ENCODE peak calls at places on chromosomes 13 and 19, in six cellular contexts. Y, Z, G, S, B and J are unnamed samples.

GRCh38 chr13:32528358-32528757 is 10.2 kb downstream of the N4BP2L2 start:
- DNase-seq in Y (no peak), Z (peak), G (no peak), S (no peak), B (no peak), J (no peak)

GRCh38 chr13:41802684-41803554 is 158.0 kb downstream of the VWA8 start:
- DNase-seq in Y (no peak), Z (peak), G (no peak), S (no peak), B (no peak), J (no peak)

GRCh38 chr13:28320884-28321574 is 173.9 kb downstream of the FLT1 start:
- DNase-seq in Y (no peak), Z (no peak), G (no peak), S (no peak), B (no peak), J (no peak)

GRCh38 chr19:19485161-19485997 is 30.0 kb downstream of the TSSK6 start:
- DNase-seq in Y (no peak), Z (peak), G (no peak), S (peak), B (no peak), J (no peak)

GRCh38 chr19:29510701-29511265 is 15.0 kb upstream of the VSTM2B start:
- DNase-seq in Y (no peak), Z (no peak), G (peak), S (no peak), B (no peak), J (no peak)

GRCh38 chr19:10189631-10190425 is 4.9 kb downstream of the DNMT1 start:
- DNase-seq in Y (no peak), Z (no peak), G (no peak), S (no peak), B (no peak), J (no peak)

GRCh38 chr13:84760956-84761355 is 878.7 kb upstream of the SLITRK1 start:
- DNase-seq in Y (no peak), Z (no peak), G (no peak), S (no peak), B (no peak), J (no peak)

GRCh38 chr13:114211446-114211845 is 23.3 kb upstream of the CDC16 start:
- DNase-seq in Y (no peak), Z (no peak), G (no peak), S (no peak), B (no peak), J (no peak)

GRCh38 chr13:80306573-80306972 is 34.4 kb downstream of the SPRY2 start:
- DNase-seq in Y (no peak), Z (no peak), G (no peak), S (no peak), B (no peak), J (no peak)

GRCh38 chr19:41154060-41154459 is 39.0 kb upstream of the CYP2S1 start:
- DNase-seq in Y (no peak), Z (no peak), G (no peak), S (no peak), B (no peak), J (no peak)

GRCh38 chr13:110593430-110594130 is 21.8 kb upstream of the NAXD start:
- DNase-seq in Y (peak), Z (peak), G (peak), S (no peak), B (no peak), J (no peak)

GRCh38 chr13:29888306-29888705 is 37.9 kb upstream of the UBL3 start:
- DNase-seq in Y (no peak), Z (no peak), G (no peak), S (no peak), B (no peak), J (no peak)

GRCh38 chr13:83881917-83882625 is at the start of gene SLITRK1:
- DNase-seq in Y (peak), Z (peak), G (peak), S (no peak), B (peak), J (peak)

GRCh38 chr19:29088761-29089160 is 124.2 kb downstream of the UQCRFS1 start:
- DNase-seq in Y (no peak), Z (no peak), G (no peak), S (no peak), B (no peak), J (no peak)

GRCh38 chr19:55486971-55487883 is 1.0 kb upstream of the SSC5D start:
- DNase-seq in Y (no peak), Z (peak), G (no peak), S (peak), B (no peak), J (peak)

GRCh38 chr13:101059803-101060202 is 356.5 kb downstream of the NALCN start:
- DNase-seq in Y (no peak), Z (no peak), G (no peak), S (no peak), B (no peak), J (no peak)

GRCh38 chr19:43432866-43433673 is 18.4 kb downstream of the TEX101 start:
- DNase-seq in Y (peak), Z (peak), G (peak), S (peak), B (peak), J (no peak)

DNA sequence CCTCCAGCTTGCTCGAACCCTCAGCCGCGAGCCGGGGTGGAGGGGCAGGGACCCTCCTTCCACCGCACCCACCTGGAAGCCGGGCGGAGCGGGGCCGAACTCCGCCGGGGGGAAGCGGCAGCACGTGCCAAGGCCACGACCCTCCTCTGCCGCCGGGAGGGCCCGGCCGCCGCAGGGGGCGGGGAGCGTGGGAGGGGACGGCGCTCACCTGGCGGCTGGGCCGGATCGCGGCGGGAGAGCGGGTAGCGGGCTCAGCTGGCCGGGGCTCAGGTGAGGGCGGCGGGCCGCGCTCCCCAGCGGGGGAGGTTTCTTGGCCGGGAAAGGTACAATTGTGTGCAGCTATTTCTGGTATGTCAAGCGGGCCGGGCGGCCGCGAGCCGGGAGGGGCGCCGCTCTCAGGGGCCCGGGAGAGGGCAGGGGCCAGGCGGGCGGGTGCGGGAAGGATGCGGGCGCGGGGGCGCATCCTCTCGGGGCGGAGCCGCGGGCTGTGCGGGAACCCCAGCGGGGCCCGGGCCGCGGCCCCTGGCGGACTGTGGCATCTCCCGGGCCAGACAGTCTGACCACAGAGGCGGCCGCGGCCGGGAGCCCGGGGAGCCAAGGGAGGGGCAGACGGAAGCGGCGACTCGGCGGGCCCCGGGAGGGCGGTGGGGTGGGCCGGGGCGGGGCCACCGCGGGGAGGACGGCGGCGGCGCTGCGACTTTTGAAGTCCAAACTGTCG is at the start of gene LMO7:
- DNase-seq in Y (peak), Z (peak), G (peak), S (peak), B (peak), J (peak)
- TF ChIP-seq CTCF in Y (no peak), Z (no peak), G (no peak), S (no peak), B (no peak), J (no peak)

GRCh38 chr13:59229861-59230260 is 933.9 kb downstream of the DIAPH3 start:
- DNase-seq in Y (peak), Z (no peak), G (no peak), S (peak), B (no peak), J (no peak)

GRCh38 chr13:59230484-59231264 is 933.1 kb downstream of the DIAPH3 start:
- DNase-seq in Y (no peak), Z (no peak), G (no peak), S (no peak), B (no peak), J (no peak)

GRCh38 chr13:59229401-59229800 is 934.3 kb downstream of the DIAPH3 start:
- DNase-seq in Y (no peak), Z (no peak), G (no peak), S (no peak), B (no peak), J (no peak)
- H3K27ac ChIP-seq in Y (no peak), Z (no peak), G (no peak), S (no peak), B (no peak), J (no peak)

DNA sequence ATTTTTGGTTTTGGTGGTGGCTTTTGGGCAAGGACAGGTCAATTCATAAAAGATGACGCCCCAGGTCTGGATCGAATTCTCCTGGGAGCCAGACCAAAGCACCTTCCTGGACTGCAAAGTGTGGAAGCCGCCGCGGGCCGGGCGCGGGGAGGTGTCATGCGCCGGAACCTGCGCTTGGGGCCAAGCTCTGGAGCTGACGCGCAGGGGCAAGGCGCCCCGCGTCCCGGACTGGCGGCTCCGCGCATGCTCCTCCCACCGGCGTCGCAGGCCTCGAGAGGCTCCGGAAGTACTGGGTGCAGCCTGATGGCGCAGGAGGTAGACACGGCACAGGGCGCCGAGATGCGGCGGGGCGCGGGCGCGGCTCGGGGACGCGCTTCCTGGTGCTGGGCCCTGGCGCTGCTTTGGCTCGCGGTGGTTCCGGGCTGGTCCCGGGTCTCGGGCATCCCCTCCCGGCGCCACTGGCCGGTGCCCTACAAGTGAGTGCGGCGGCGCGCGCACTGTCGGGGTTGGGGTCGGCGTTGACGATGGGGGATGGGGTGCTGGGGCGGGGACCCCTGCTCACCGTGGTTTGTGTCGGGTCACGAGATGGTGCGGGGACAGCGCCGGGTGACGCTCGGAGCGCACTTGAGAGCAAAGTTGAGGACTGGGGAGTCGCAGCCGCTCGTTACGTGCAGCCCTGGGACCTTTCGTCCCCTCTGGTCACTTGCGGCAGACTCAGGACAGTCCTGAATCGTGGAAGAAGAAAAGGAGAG is at the start of gene CLN5:
- DNase-seq in Y (peak), Z (peak), G (peak), S (peak), B (peak), J (peak)
- TF ChIP-seq CTCF in Y (no peak), Z (no peak), G (no peak), S (no peak), B (no peak), J (no peak)

DNA sequence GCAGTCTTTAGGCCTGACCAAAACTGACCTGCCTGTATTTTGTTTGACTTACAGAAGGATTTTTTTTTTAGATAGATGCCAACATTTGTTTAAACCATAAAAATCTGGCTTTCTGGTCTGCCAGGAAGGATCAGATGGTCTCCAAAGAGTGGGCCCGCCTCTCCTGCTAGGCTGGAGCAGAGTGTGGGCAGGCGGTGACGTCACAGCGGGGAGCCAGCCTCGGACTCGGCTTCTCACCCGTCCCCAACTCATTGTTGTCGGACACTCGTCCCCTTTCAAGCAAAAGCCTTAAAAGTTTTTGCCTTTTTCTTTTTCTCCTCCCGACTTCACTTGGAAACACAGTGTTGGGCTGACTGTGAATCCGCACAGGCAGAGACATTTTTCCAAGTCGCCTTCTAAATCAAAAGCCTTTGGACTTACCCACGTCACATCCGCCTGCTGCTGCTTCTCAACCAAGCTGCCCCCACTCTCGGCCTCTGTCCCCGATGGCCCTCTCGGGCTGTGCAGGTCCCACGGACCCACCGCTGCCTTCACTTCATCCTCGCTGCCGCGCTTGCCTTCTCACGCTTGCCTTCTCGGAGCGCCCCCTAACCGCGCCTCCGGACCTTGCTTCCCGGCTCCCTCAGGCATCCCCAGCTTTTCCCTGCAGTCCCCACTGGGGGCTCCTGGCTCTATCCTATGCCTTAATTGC is 4.1 kb upstream of the ZNF135 start:
- DNase-seq in Y (peak), Z (peak), G (peak), S (peak), B (peak), J (peak)
- H3K27ac ChIP-seq in Y (peak), Z (no peak), G (peak), S (peak), B (no peak), J (peak)

GRCh38 chr19:45780448-45781281 is 1.6 kb downstream of the DMPK start:
- DNase-seq in Y (peak), Z (no peak), G (no peak), S (no peak), B (no peak), J (no peak)

GRCh38 chr19:45777395-45777961 is 4.8 kb downstream of the DMPK start:
- DNase-seq in Y (no peak), Z (no peak), G (no peak), S (no peak), B (no peak), J (no peak)

GRCh38 chr19:45780146-45780447 is 2.2 kb downstream of the DMPK start:
- DNase-seq in Y (peak), Z (no peak), G (no peak), S (no peak), B (no peak), J (no peak)

GRCh38 chr19:45778010-45778671 is 4.1 kb downstream of the DMPK start:
- DNase-seq in Y (no peak), Z (no peak), G (no peak), S (no peak), B (no peak), J (no peak)

GRCh38 chr19:45779231-45780145 is 2.8 kb downstream of the DMPK start:
- DNase-seq in Y (peak), Z (no peak), G (peak), S (peak), B (peak), J (peak)
- TF ChIP-seq CTCF in Y (peak), Z (no peak), G (peak), S (peak), B (peak), J (peak)

DNA sequence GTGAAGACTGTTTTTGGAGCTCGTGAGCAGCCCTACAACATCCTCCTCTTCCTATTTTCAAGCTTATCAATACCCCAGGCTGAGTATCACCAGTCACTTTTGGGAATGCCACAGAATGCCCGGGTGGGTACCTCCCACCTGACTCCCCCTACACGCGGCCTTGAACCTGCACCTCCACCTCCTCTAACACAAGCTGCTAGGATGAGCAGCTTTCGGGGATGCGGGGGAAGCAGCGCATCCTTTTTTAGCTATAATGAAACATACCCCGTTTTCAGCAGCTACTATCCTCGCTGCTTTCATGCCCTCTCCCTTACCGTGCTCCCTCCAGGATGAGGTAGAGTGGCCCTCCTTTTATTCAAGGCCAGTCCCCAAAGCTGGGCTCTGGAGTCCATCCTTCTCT is 55.4 kb downstream of the STK24 start:
- DNase-seq in Y (no peak), Z (no peak), G (no peak), S (no peak), B (no peak), J (no peak)
- H3K27ac ChIP-seq in Y (peak), Z (no peak), G (peak), S (no peak), B (no peak), J (peak)

GRCh38 chr19:15101479-15102082 is 5.6 kb upstream of the SYDE1 start:
- DNase-seq in Y (no peak), Z (no peak), G (peak), S (no peak), B (peak), J (no peak)
- TF ChIP-seq CTCF in Y (peak), Z (peak), G (peak), S (peak), B (peak), J (peak)

GRCh38 chr19:16262618-16263017 is 62.0 kb upstream of the KLF2 start:
- DNase-seq in Y (peak), Z (no peak), G (no peak), S (no peak), B (no peak), J (no peak)

GRCh38 chr19:16265205-16265604 is 59.4 kb upstream of the KLF2 start:
- DNase-seq in Y (no peak), Z (no peak), G (no peak), S (no peak), B (no peak), J (no peak)

GRCh38 chr19:16260794-16261161 is 63.1 kb downstream of the AP1M1 start:
- DNase-seq in Y (no peak), Z (no peak), G (no peak), S (no peak), B (no peak), J (no peak)

GRCh38 chr19:16261584-16262370 is 62.8 kb upstream of the KLF2 start:
- DNase-seq in Y (no peak), Z (no peak), G (no peak), S (no peak), B (no peak), J (no peak)

DNA sequence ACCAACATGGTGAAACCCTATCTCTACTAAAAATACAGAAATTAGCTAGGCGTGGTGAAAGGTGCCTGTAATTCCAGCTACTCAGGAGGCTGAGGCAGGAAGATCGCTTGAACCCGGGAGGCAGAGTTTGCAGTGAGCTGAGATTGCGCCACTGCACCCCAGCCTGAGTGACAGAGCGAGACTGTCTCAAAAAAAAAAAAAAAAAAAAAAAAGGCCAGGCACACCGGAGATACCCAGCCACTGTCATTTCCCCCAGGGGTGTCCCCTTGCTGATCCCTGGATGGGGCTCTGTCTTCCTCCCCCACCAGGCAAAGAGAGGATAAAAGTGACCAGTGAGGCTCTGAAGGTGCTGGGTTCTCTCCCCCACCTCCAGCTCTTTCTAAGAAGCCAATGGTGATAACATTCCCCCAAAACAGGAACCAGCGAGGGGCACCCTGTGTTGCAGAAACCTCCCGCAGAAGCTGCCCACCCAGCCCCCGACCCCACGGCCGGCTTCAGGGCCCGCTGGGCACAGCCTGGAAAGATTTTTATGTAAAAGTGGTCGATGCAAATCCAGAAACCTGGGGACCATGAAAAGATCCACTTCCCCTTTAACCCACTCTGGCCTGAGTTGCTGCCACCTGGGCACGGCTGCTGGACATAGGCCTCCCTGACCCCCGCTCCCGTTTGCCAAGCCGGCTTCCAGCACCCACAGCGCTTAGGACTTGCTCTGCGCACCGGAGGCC is 61.3 kb upstream of the KLF2 start:
- DNase-seq in Y (no peak), Z (no peak), G (no peak), S (no peak), B (no peak), J (no peak)
- H3K27ac ChIP-seq in Y (peak), Z (no peak), G (no peak), S (no peak), B (no peak), J (no peak)